ENCODE peak calls at places on chromosomes 7 and 10, in seven cellular contexts. G is GM23248, E is dorsolateral prefrontal cortex, N is GM23338, D is gastrocnemius medialis, B is stomach, Q is RWPE1. T is an unnamed sample.
A peak's percentile ranks its signal among the peaks of the same experiment; 100 is the strongest.

GRCh38 chr7:53521638-53522184 is 486.3 kb downstream of the POM121L12 start:
- DNase-seq in B (no peak), D (no peak), N (no peak), G (no peak), E (no peak), Q (no peak), T (no peak)

GRCh38 chr7:69108041-69108440 is 490.2 kb upstream of the AUTS2 start:
- DNase-seq in D (no peak), E (no peak), N (peak; percentile 16), G (no peak), Q (no peak), B (no peak), T (no peak)

GRCh38 chr10:122847782-122848604 is 2.3 kb upstream of the CUZD1 start:
- DNase-seq in N (no peak), G (no peak), Q (no peak), E (no peak), B (no peak), D (no peak), T (no peak)

GRCh38 chr7:5349437-5350173 is 66.9 kb downstream of the SLC29A4 start:
- DNase-seq in G (no peak), N (peak; percentile 64), B (no peak), Q (no peak), D (no peak), E (no peak), T (no peak)

GRCh38 chr10:113663908-113664307 is at the start of gene NRAP:
- DNase-seq in N (no peak), E (no peak), B (no peak), G (no peak), D (peak; percentile 83), Q (no peak), T (no peak)

GRCh38 chr10:14056545-14057332 is 274.0 kb downstream of the FRMD4A start:
- DNase-seq in G (peak; percentile 98), D (no peak), N (peak; percentile 54), B (no peak), E (no peak), Q (no peak), T (no peak)

GRCh38 chr10:129887986-129888783 is 75.9 kb downstream of the EBF3 start:
- DNase-seq in E (no peak), B (no peak), G (no peak), D (no peak), Q (no peak), N (no peak), T (no peak)

GRCh38 chr10:28425431-28425830 is 107.5 kb upstream of the WAC start:
- DNase-seq in D (no peak), N (no peak), E (no peak), B (no peak), G (peak; percentile 12), Q (no peak), T (no peak)

GRCh38 chr10:14670551-14671240 is 104.0 kb downstream of the FAM107B start:
- DNase-seq in G (peak; percentile 61), D (no peak), B (no peak), Q (no peak), E (no peak), N (no peak), T (no peak)

GRCh38 chr7:30937426-30937825 is 25.8 kb downstream of the AQP1 start:
- DNase-seq in E (no peak), B (no peak), D (no peak), Q (no peak), G (no peak), N (no peak), T (no peak)

GRCh38 chr7:30934225-30934624 is 22.6 kb downstream of the AQP1 start:
- DNase-seq in D (no peak), G (no peak), Q (no peak), E (no peak), B (no peak), N (no peak), T (no peak)

GRCh38 chr7:30934732-30935568 is 23.3 kb downstream of the AQP1 start:
- DNase-seq in G (no peak), Q (no peak), E (no peak), D (no peak), B (no peak), N (no peak), T (no peak)

GRCh38 chr7:30936650-30937245 is 25.1 kb downstream of the AQP1 start:
- DNase-seq in E (no peak), N (no peak), D (no peak), Q (no peak), G (no peak), B (no peak), T (no peak)

DNA sequence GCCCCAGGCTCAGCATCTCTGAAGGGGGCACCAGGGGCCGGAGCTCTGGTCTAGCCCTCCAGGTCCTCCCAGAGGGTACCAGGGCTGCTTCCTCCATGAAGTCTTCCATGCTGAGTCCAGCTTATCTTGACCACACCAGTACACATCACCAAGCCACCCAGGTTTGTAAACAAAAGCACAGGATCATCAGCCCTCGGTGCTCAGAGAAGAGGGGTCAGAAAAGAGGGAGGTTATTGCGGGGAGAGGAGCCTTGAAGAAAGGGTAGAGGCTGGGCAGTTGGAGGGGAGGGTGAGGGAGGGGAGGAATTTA is 23.9 kb downstream of the AQP1 start:
- DNase-seq in D (no peak), E (no peak), Q (no peak), B (no peak), G (no peak), N (no peak), T (no peak)
- H3K27ac ChIP-seq in D (no peak overlapping the region), E (no peak overlapping the region), Q (no peak overlapping the region), B (no peak overlapping the region), G (no peak overlapping the region), N (no peak overlapping the region), T (no peak overlapping the region)

GRCh38 chr10:11742009-11742778 is at the start of gene ECHDC3:
- DNase-seq in Q (peak; percentile 63), D (peak; percentile 72), G (peak; percentile 49), B (peak; percentile 73), E (no peak), N (peak; percentile 85), T (no peak)
- H3K27ac ChIP-seq in Q (peak within 1 kb of the TSS; percentile 39), D (peak within 1 kb of the TSS; percentile 96), G (no peak within 1 kb of the TSS), B (peak within 1 kb of the TSS; percentile 74), E (no peak within 1 kb of the TSS), N (peak within 1 kb of the TSS; percentile 59), T (no peak within 1 kb of the TSS)

DNA sequence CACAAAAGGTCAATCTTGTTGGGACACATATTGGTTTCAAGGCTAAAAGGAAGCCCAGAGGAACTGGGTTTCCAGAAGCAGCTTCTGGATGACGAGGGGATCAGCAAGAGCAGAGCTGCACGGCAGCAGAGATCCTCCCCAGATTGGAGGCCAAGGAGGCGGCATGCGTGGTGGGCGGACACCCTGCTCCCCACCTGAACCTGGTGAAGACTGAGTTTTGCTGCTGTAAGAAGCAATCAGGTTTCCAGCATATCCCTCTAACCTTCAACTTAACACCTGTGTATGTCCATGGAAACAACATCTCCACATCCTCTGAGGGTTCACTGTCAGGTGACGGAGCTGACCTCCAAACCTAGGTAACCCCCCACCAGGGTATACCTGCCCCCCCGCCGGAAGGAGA is 35.1 kb downstream of the SLIT1 start:
- DNase-seq in Q (no peak), D (no peak), N (no peak), B (no peak), G (no peak), E (no peak), T (no peak)
- H3K27ac ChIP-seq in Q (no peak overlapping the region), D (no peak overlapping the region), N (no peak overlapping the region), B (no peak overlapping the region), G (no peak overlapping the region), E (no peak overlapping the region), T (no peak overlapping the region)

GRCh38 chr10:17129711-17130110 is at the start of gene CUBN:
- DNase-seq in B (no peak), D (no peak), G (no peak), E (no peak), Q (no peak), N (no peak), T (no peak)
- H3K27ac ChIP-seq in B (no peak within 1 kb of the TSS), D (no peak within 1 kb of the TSS), G (no peak within 1 kb of the TSS), E (no peak within 1 kb of the TSS), Q (no peak within 1 kb of the TSS), N (no peak within 1 kb of the TSS), T (no peak within 1 kb of the TSS)

GRCh38 chr7:151115836-151116418 is 29.7 kb downstream of the AGAP3 start:
- DNase-seq in Q (peak; percentile 94), G (no peak), D (no peak), E (no peak), N (peak; percentile 63), B (peak; percentile 81), T (no peak)

GRCh38 chr7:151110941-151111645 is 24.8 kb downstream of the AGAP3 start:
- DNase-seq in D (peak; percentile 66), Q (peak; percentile 68), B (peak; percentile 86), N (peak; percentile 92), E (peak; percentile 76), G (peak; percentile 86), T (peak; percentile 29)

GRCh38 chr7:151114151-151115090 is 28.1 kb downstream of the AGAP3 start:
- DNase-seq in G (peak; percentile 63), E (no peak), N (peak; percentile 84), D (no peak), Q (peak; percentile 29), B (peak; percentile 41), T (no peak)

GRCh38 chr7:151115121-151115835 is 29.0 kb downstream of the AGAP3 start:
- DNase-seq in E (no peak), G (peak; percentile 70), B (no peak), Q (no peak), N (peak; percentile 62), D (no peak), T (no peak)

GRCh38 chr7:151113344-151114150 is 27.3 kb downstream of the AGAP3 start:
- DNase-seq in E (no peak), B (no peak), N (peak; percentile 79), D (no peak), Q (peak; percentile 69), G (peak; percentile 51), T (no peak)
- H3K27ac ChIP-seq in E (no peak overlapping the region), B (peak overlapping the region; percentile 9), N (peak overlapping the region; percentile 32), D (no peak overlapping the region), Q (peak overlapping the region; percentile 91), G (peak overlapping the region; percentile 35), T (no peak overlapping the region)

GRCh38 chr7:73892003-73892975 is 31.3 kb downstream of the TMEM270 start:
- DNase-seq in B (peak; percentile 46), Q (no peak), N (no peak), D (peak; percentile 40), G (peak; percentile 64), E (no peak), T (no peak)

GRCh38 chr7:73894851-73895441 is 34.0 kb downstream of the TMEM270 start:
- DNase-seq in G (peak; percentile 99), N (no peak), D (peak; percentile 85), Q (peak; percentile 61), B (no peak), E (no peak), T (peak; percentile 89)

GRCh38 chr7:73896454-73896853 is 35.5 kb downstream of the TMEM270 start:
- DNase-seq in D (peak; percentile 53), B (no peak), Q (peak; percentile 46), N (no peak), G (peak; percentile 76), E (no peak), T (no peak)

GRCh38 chr7:73893342-73894101 is 32.6 kb downstream of the TMEM270 start:
- DNase-seq in Q (no peak), B (no peak), E (peak; percentile 66), D (peak; percentile 65), G (peak; percentile 56), N (no peak), T (peak; percentile 79)

DNA sequence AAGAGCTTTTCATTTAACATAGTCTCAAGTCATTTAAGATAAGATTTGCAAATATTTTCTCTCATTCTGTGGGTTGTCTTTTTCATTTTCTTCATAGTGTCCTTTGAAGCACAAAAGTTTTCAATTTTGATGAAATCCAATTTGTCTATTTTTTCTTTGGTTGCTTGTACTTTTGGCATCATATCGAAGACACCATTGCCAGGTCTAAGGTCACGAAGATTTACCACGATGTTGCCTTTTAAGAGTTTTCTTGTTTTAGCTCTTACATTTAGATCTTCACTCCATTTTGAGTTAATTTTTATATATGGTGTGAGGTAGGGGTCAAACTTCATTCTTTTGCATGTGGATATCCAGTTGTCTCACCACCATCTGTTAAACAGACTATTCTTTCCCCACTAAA is 34.7 kb downstream of the TMEM270 start:
- DNase-seq in D (no peak), N (no peak), G (peak; percentile 26), Q (no peak), E (no peak), B (no peak), T (no peak)
- H3K27ac ChIP-seq in D (peak overlapping the region; percentile 47), N (no peak overlapping the region), G (peak overlapping the region; percentile 97), Q (peak overlapping the region; percentile 70), E (no peak overlapping the region), B (peak overlapping the region; percentile 64), T (peak overlapping the region; percentile 100)

T was measured in thoracic aorta.